ENCODE peak calls at places on chromosomes 16 and 17, in six cellular contexts. K is HFF-Myc, F is A172, A is substantia nigra, U is H4, L is AG09319. X is an unnamed sample.

GRCh38 chr17:69501591-69502468 is 87.3 kb downstream of the MAP2K6 start:
- DNase-seq in K (peak; percentile 67), F (no peak), A (no peak), U (peak; percentile 84), L (peak; percentile 79), X (no peak)

GRCh38 chr17:83103200-83103937 is 24.0 kb downstream of the METRNL start:
- DNase-seq in K (no peak), F (no peak), A (no peak), U (no peak), L (no peak), X (peak; percentile 23)

GRCh38 chr16:19861811-19862327 is 22.8 kb downstream of the GPRC5B start:
- DNase-seq in K (no peak), F (no peak), A (peak; percentile 74), U (no peak), L (no peak), X (peak; percentile 97)

GRCh38 chr17:8732406-8733065 is 12.1 kb downstream of the CCDC42 start:
- DNase-seq in K (no peak), F (no peak), A (no peak), U (no peak), L (no peak), X (no peak)

GRCh38 chr16:56830669-56831068 is 34.3 kb upstream of the SLC12A3 start:
- DNase-seq in K (no peak), F (no peak), A (no peak), U (no peak), L (no peak), X (no peak)

GRCh38 chr17:74805543-74805991 is 29.4 kb upstream of the NAT9 start:
- DNase-seq in K (no peak), F (no peak), A (no peak), U (no peak), L (no peak), X (no peak)

GRCh38 chr17:69175812-69176517 is 34.3 kb upstream of the ABCA6 start:
- DNase-seq in K (peak; percentile 52), F (peak; percentile 92), A (no peak), U (peak; percentile 86), L (peak; percentile 30), X (no peak)

GRCh38 chr17:19021622-19022083 is 17.1 kb upstream of the FAM83G start:
- DNase-seq in K (no peak), F (no peak), A (no peak), U (no peak), L (no peak), X (no peak)

GRCh38 chr16:54493594-54493993 is 207.0 kb upstream of the IRX3 start:
- DNase-seq in K (no peak), F (no peak), A (no peak), U (no peak), L (no peak), X (no peak)

GRCh38 chr17:45414997-45415881 is 17.4 kb downstream of the ARHGAP27 start:
- DNase-seq in K (no peak), F (no peak), A (no peak), U (no peak), L (no peak), X (no peak)